ENCODE peak calls at places on chromosome 17, in six cellular contexts. M, J, A, G, H and F are unnamed samples.

GRCh38 chr17:68441064-68441770 is 16.1 kb downstream of the WIPI1 start:
- DNase-seq in M (no peak), J (peak), A (no peak), G (no peak), H (no peak), F (peak)

GRCh38 chr17:58233547-58233946 is 4.8 kb upstream of the LPO start:
- DNase-seq in M (no peak), J (peak), A (no peak), G (no peak), H (no peak), F (no peak)

GRCh38 chr17:65191805-65192740 is 54.9 kb downstream of the RGS9 start:
- DNase-seq in M (no peak), J (no peak), A (no peak), G (no peak), H (no peak), F (no peak)

GRCh38 chr17:1977583-1978395 is 47.3 kb downstream of the RTN4RL1 start:
- DNase-seq in M (no peak), J (no peak), A (no peak), G (no peak), H (no peak), F (no peak)

GRCh38 chr17:16920628-16921020 is 51.3 kb downstream of the TNFRSF13B start:
- DNase-seq in M (no peak), J (no peak), A (no peak), G (no peak), H (no peak), F (no peak)

GRCh38 chr17:67058036-67058435 is 13.7 kb downstream of the CACNG1 start:
- DNase-seq in M (no peak), J (no peak), A (no peak), G (no peak), H (no peak), F (no peak)

GRCh38 chr17:48545022-48545376 is at the start of gene HOXB2:
- DNase-seq in M (no peak), J (no peak), A (no peak), G (peak), H (peak), F (no peak)

GRCh38 chr17:77354721-77355455 is 214.1 kb downstream of the SEC14L1 start:
- DNase-seq in M (no peak), J (no peak), A (no peak), G (no peak), H (no peak), F (no peak)

GRCh38 chr17:77591231-77591785 is 367.2 kb upstream of the TNRC6C start:
- DNase-seq in M (no peak), J (no peak), A (no peak), G (no peak), H (peak), F (no peak)

GRCh38 chr17:79537061-79537460 is 73.8 kb downstream of the RBFOX3 start:
- DNase-seq in M (no peak), J (no peak), A (no peak), G (no peak), H (no peak), F (no peak)

GRCh38 chr17:73481672-73482071 is 162.6 kb downstream of the SDK2 start:
- DNase-seq in M (no peak), J (no peak), A (no peak), G (no peak), H (no peak), F (no peak)

GRCh38 chr17:63191610-63192009 is 225.6 kb downstream of the TANC2 start:
- DNase-seq in M (no peak), J (no peak), A (no peak), G (no peak), H (no peak), F (no peak)

GRCh38 chr17:83080641-83081560 is 1.5 kb downstream of the METRNL start:
- DNase-seq in M (no peak), J (no peak), A (peak), G (no peak), H (no peak), F (no peak)

GRCh38 chr17:68048996-68049395 is 13.5 kb downstream of the KPNA2 start:
- DNase-seq in M (no peak), J (no peak), A (no peak), G (no peak), H (no peak), F (no peak)

GRCh38 chr17:46733837-46734516 is 84.5 kb downstream of the WNT3 start:
- DNase-seq in M (no peak), J (no peak), A (no peak), G (no peak), H (no peak), F (no peak)

GRCh38 chr17:27778193-27778592 is 22.1 kb downstream of the NOS2 start:
- DNase-seq in M (no peak), J (peak), A (no peak), G (no peak), H (no peak), F (peak)

GRCh38 chr17:79331492-79331891 is 256.9 kb downstream of the ENGASE start:
- DNase-seq in M (no peak), J (no peak), A (no peak), G (no peak), H (no peak), F (no peak)

GRCh38 chr17:61366715-61367413 is 32.8 kb upstream of the TBX2 start:
- DNase-seq in M (no peak), J (no peak), A (no peak), G (peak), H (peak), F (no peak)

GRCh38 chr17:42832213-42832933 is 824 bp upstream of the PSME3 start:
- DNase-seq in M (no peak), J (no peak), A (no peak), G (no peak), H (no peak), F (no peak)

GRCh38 chr17:10177921-10178788 is 20.3 kb downstream of the GAS7 start:
- DNase-seq in M (no peak), J (no peak), A (no peak), G (no peak), H (no peak), F (no peak)

GRCh38 chr17:34826332-34826731 is 134.9 kb downstream of the CCT6B start:
- DNase-seq in M (no peak), J (no peak), A (no peak), G (no peak), H (no peak), F (no peak)

GRCh38 chr17:29677139-29677834 is 54.6 kb upstream of the CORO6 start:
- DNase-seq in M (no peak), J (peak), A (no peak), G (no peak), H (no peak), F (no peak)

GRCh38 chr17:65750166-65750565 is 188.7 kb upstream of the AXIN2 start:
- DNase-seq in M (no peak), J (no peak), A (no peak), G (no peak), H (no peak), F (no peak)

GRCh38 chr17:1577186-1577585 is 14.6 kb upstream of the PITPNA start:
- DNase-seq in M (no peak), J (peak), A (no peak), G (no peak), H (no peak), F (peak)

GRCh38 chr17:76558210-76559095 is 18.6 kb downstream of the PRCD start:
- DNase-seq in M (no peak), J (peak), A (no peak), G (no peak), H (no peak), F (no peak)

GRCh38 chr17:19306160-19307111 is 56.1 kb downstream of the B9D1 start:
- DNase-seq in M (no peak), J (peak), A (no peak), G (no peak), H (no peak), F (peak)

GRCh38 chr17:2084129-2084765 is 29.3 kb downstream of the HIC1 start:
- DNase-seq in M (no peak), J (no peak), A (no peak), G (no peak), H (no peak), F (no peak)

GRCh38 chr17:8204761-8205555 is 5.4 kb downstream of the AURKB start:
- DNase-seq in M (no peak), J (no peak), A (no peak), G (no peak), H (no peak), F (no peak)

GRCh38 chr17:82477934-82478333 is 19.4 kb downstream of the NARF start:
- DNase-seq in M (no peak), J (no peak), A (no peak), G (no peak), H (no peak), F (no peak)